ENCODE peak calls at places on chromosomes 1 and 21, in five cellular contexts. X, P, A, E and N are unnamed samples.

GRCh38 chr1:170808229-170808870 is 127.0 kb upstream of the MROH9 start:
- DNase-seq in X (no peak), P (no peak), A (no peak), E (no peak), N (no peak)

GRCh38 chr1:175866776-175867175 is 123.4 kb upstream of the TNR start:
- DNase-seq in X (no peak), P (no peak), A (no peak), E (no peak), N (no peak)

GRCh38 chr1:165828103-165828558 is 717 bp downstream of the UCK2 start:
- DNase-seq in X (peak), P (peak), A (peak), E (no peak), N (peak)

GRCh38 chr21:36330904-36331303 is 10.9 kb downstream of the MORC3 start:
- DNase-seq in X (no peak), P (peak), A (peak), E (no peak), N (peak)

GRCh38 chr1:45895406-45895805 is 92.0 kb downstream of the MAST2 start:
- DNase-seq in X (no peak), P (no peak), A (no peak), E (no peak), N (no peak)

GRCh38 chr1:57461405-57461804 is 37.5 kb upstream of the DAB1 start:
- DNase-seq in X (peak), P (no peak), A (no peak), E (no peak), N (no peak)

GRCh38 chr1:45037456-45037855 is 25.4 kb downstream of the UROD start:
- DNase-seq in X (no peak), P (no peak), A (no peak), E (no peak), N (peak)

GRCh38 chr1:68954841-68955240 is 458.0 kb upstream of the DEPDC1 start:
- DNase-seq in X (peak), P (no peak), A (no peak), E (no peak), N (no peak)

GRCh38 chr1:205229916-205230700 is 2.4 kb downstream of the TMCC2 start:
- DNase-seq in X (no peak), P (no peak), A (peak), E (no peak), N (no peak)

GRCh38 chr1:10962483-10962882 is 50.0 kb upstream of the TARDBP start:
- DNase-seq in X (peak), P (no peak), A (no peak), E (no peak), N (no peak)

GRCh38 chr1:53413175-53414001 is 45.8 kb upstream of the DMRTB1 start:
- DNase-seq in X (no peak), P (peak), A (no peak), E (no peak), N (peak)

GRCh38 chr21:46454634-46455390 is 3.9 kb upstream of the DIP2A start:
- DNase-seq in X (no peak), P (peak), A (no peak), E (no peak), N (peak)

GRCh38 chr1:116855788-116856187 is 53.9 kb upstream of the PTGFRN start:
- DNase-seq in X (peak), P (peak), A (no peak), E (no peak), N (peak)

GRCh38 chr1:227939791-227940771 is 7.7 kb downstream of the WNT9A start:
- DNase-seq in X (no peak), P (no peak), A (no peak), E (no peak), N (peak)

GRCh38 chr1:11594625-11595024 is 59.6 kb downstream of the FBXO2 start:
- DNase-seq in X (no peak), P (no peak), A (no peak), E (no peak), N (no peak)

GRCh38 chr1:94701796-94702439 is 118.2 kb upstream of the SLC44A3 start:
- DNase-seq in X (no peak), P (no peak), A (no peak), E (no peak), N (no peak)